ENCODE peak calls at places on chromosomes 1 and 21, in nine cellular contexts. Q is endothelial cell of umbilical vein; J is endothelial cell; Z is left ventricle myocardium inferior; M is Caco-2; D is heart right ventricle; N is endodermal cell; O is B cell; R is CD4-positive, alpha-beta T cell. E is an unnamed sample.

GRCh38 chr1:95095833-95096217 is 21.3 kb upstream of the TLCD4 start:
- DNase-seq in Q (no peak), J (no peak), Z (no peak), M (no peak), D (no peak), N (no peak), O (no peak), R (no peak), E (no peak)

GRCh38 chr1:211726467-211726866 is 51.0 kb upstream of the NEK2 start:
- DNase-seq in Q (no peak), J (no peak), Z (no peak), M (no peak), D (no peak), N (peak), O (no peak), R (no peak), E (no peak)

GRCh38 chr1:193794239-193794638 is 607.8 kb upstream of the B3GALT2 start:
- DNase-seq in Q (no peak), J (no peak), Z (no peak), M (no peak), D (no peak), N (no peak), O (no peak), R (no peak), E (no peak)

GRCh38 chr1:22709891-22710687 is 550 bp upstream of the EPHB2 start:
- DNase-seq in Q (peak), J (peak), Z (peak), M (peak), D (peak), N (peak), O (no peak), R (peak), E (peak)

GRCh38 chr1:184986250-184986649 is 11.9 kb upstream of the NIBAN1 start:
- DNase-seq in Q (peak), J (no peak), Z (no peak), M (peak), D (no peak), N (no peak), O (no peak), R (no peak), E (no peak)

GRCh38 chr1:1080951-1081310 is 6.8 kb upstream of the RNF223 start:
- DNase-seq in Q (no peak), J (no peak), Z (no peak), M (no peak), D (peak), N (peak), O (no peak), R (no peak), E (no peak)

GRCh38 chr1:119506941-119507340 is at the start of gene HSD3B1:
- DNase-seq in Q (no peak), J (no peak), Z (no peak), M (peak), D (no peak), N (no peak), O (no peak), R (no peak), E (no peak)

GRCh38 chr1:220880367-220880680 is 1.1 kb downstream of the HLX start:
- DNase-seq in Q (no peak), J (no peak), Z (no peak), M (no peak), D (no peak), N (no peak), O (no peak), R (no peak), E (no peak)

GRCh38 chr1:6105763-6106162 is 60.1 kb downstream of the KCNAB2 start:
- DNase-seq in Q (no peak), J (no peak), Z (no peak), M (no peak), D (no peak), N (no peak), O (no peak), R (no peak), E (peak)

GRCh38 chr21:42381347-42381984 is 14.4 kb downstream of the TMPRSS3 start:
- DNase-seq in Q (peak), J (peak), Z (no peak), M (peak), D (no peak), N (peak), O (no peak), R (peak), E (peak)

GRCh38 chr1:59017501-59018231 is 233.8 kb upstream of the JUN start:
- DNase-seq in Q (no peak), J (no peak), Z (no peak), M (no peak), D (no peak), N (no peak), O (no peak), R (no peak), E (no peak)

GRCh38 chr1:147247656-147248238 is 5.3 kb downstream of the CHD1L start:
- DNase-seq in Q (no peak), J (no peak), Z (no peak), M (no peak), D (no peak), N (no peak), O (no peak), R (no peak), E (no peak)

GRCh38 chr1:229642376-229642775 is 16.3 kb downstream of the URB2 start:
- DNase-seq in Q (no peak), J (no peak), Z (no peak), M (no peak), D (no peak), N (no peak), O (no peak), R (no peak), E (no peak)

GRCh38 chr1:79353224-79353623 is 346.7 kb upstream of the ADGRL4 start:
- DNase-seq in Q (peak), J (peak), Z (no peak), M (peak), D (peak), N (peak), O (no peak), R (no peak), E (peak)

GRCh38 chr1:167601442-167602380 is 28.3 kb upstream of the RCSD1 start:
- DNase-seq in Q (no peak), J (no peak), Z (peak), M (peak), D (peak), N (no peak), O (peak), R (no peak), E (peak)

GRCh38 chr1:201305815-201306214 is 22.5 kb downstream of the PKP1 start:
- DNase-seq in Q (no peak), J (no peak), Z (no peak), M (no peak), D (no peak), N (no peak), O (no peak), R (no peak), E (no peak)

GRCh38 chr1:3380465-3380864 is 74.0 kb upstream of the ARHGEF16 start:
- DNase-seq in Q (no peak), J (no peak), Z (no peak), M (no peak), D (no peak), N (no peak), O (no peak), R (no peak), E (no peak)

DNA sequence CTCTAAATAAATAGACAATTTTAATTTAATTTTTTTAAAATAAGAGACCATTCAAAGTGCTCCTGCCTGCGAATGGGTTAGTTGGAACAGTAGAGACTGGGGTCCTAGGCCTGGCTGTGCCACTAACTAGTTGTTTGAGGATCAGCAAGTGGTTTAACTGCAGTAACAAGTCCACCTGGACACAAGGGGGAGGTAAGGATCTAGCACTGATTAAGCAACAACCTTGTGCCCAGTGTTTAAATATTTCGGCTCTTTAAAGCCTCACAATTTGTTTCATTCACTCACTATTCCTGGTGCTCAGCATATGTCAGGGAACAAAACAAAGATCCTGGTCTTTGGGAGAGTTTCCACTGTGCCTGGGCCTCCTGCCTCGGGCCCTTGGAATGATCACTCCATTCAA is 1.6 kb upstream of the AGT start:
- DNase-seq in Q (no peak), J (no peak), Z (no peak), M (no peak), D (no peak), N (no peak), O (no peak), R (no peak), E (no peak)
- TF ChIP-seq CTCF in Q (no peak), J (no peak), Z (no peak), M (no peak), D (no peak), N (peak), O (no peak), R (no peak), E (no peak)

GRCh38 chr1:218779341-218779831 is 394.3 kb upstream of the LYPLAL1 start:
- DNase-seq in Q (no peak), J (no peak), Z (no peak), M (no peak), D (no peak), N (no peak), O (no peak), R (no peak), E (no peak)
- TF ChIP-seq CTCF in Q (no peak), J (no peak), Z (no peak), M (no peak), D (no peak), N (no peak), O (no peak), R (no peak), E (no peak)

GRCh38 chr1:102693345-102693744 is 415.0 kb downstream of the COL11A1 start:
- DNase-seq in Q (no peak), J (no peak), Z (no peak), M (no peak), D (no peak), N (no peak), O (no peak), R (no peak), E (no peak)
- TF ChIP-seq CTCF in Q (no peak), J (no peak), Z (no peak), M (no peak), D (no peak), N (no peak), O (no peak), R (no peak), E (no peak)

GRCh38 chr1:87120779-87121178 is 206.3 kb downstream of the HS2ST1 start:
- DNase-seq in Q (no peak), J (no peak), Z (no peak), M (peak), D (no peak), N (peak), O (no peak), R (no peak), E (peak)
- TF ChIP-seq CTCF in Q (peak), J (no peak), Z (no peak), M (no peak), D (no peak), N (peak), O (peak), R (no peak), E (peak)

DNA sequence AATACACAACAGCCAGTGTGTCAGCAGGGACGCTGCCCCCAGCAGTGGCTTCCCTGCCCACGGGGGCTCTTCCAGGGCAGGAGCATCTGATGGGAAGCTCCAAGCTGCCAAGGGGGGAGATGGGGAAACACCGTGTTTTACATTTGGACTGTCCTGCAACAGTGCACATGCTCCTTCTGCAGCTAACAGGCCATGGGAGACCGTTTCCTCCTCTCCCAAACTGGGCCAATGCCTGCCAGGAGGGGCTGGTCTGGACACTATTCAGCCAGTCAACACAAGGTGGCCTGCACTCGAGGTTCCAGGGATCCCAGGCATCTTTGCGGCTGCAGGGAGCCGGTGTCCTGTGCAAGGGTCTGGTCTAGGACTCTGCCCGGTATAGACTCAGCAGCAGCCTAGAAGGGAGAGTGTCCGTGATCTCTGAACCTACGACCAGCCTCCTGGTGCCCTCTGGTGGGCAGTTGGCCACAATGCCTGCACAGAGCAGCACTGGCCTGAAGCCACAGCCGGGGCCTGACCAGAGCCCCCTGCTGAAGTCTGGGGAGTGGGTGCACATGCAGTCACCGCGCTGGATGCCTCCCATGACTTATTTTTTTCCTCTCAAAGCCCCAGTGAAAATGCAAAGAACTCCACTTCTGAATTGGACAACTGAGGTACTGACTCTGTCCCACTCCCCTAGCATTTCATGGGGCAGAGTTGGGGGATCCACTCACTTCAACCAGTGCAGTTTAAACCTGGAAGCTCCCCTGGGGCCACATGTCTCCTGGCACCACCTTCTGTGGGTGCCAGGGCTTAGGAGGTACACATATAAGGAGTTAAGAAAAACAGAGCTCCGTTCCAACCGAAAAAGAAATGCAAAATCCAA is 33.3 kb downstream of the RCC2 start:
- DNase-seq in Q (peak), J (peak), Z (peak), M (peak), D (peak), N (peak), O (peak), R (peak), E (peak)
- TF ChIP-seq CTCF in Q (peak), J (peak), Z (peak), M (peak), D (peak), N (peak), O (peak), R (peak), E (peak)

DNA sequence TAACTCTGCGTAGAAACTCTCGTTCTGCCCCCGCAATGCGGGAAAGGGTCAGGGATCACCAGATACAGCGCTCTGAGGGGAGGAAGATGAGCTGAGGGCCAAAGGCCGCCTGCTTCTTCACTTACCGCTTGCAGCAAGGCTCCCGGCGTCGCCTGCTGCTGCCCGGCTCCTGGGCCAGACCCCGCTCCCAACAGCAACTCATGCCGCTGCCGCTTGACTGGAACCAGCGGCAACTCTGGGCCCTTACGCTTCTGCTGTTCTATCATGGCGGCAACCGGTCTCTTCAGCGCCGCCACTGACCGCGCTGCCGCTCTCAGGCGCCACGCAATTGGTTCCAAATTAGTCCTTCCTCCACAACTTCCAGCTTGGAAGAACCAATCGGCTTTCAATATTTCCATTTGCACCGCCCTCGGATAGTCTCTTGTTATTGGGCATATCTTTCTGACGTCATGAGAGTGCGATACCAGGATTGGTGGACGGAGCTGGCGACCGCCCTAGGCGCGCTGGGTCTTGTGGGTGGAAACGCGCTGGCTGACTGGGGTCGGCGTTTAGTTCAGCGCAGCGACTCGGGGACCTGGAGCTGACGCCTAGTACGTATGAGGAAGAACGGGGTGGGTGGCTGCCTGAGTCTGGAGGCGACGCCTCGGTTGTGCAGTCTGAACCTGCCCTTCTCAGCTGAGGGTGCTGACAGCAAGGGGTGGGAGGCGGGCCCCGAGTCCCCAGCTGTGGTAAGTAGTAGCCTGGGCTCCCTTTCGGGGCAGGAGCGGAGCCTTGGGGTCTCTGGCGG is at the start of the genes SNRNP40 and ZCCHC17:
- DNase-seq in Q (peak), J (peak), Z (peak), M (peak), D (peak), N (peak), O (peak), R (peak), E (peak)
- TF ChIP-seq CTCF in Q (peak), J (no peak), Z (peak), M (no peak), D (peak), N (no peak), O (no peak), R (no peak), E (no peak)

GRCh38 chr1:100359139-100359538 is 6.8 kb downstream of the CDC14A start:
- DNase-seq in Q (no peak), J (no peak), Z (no peak), M (no peak), D (no peak), N (no peak), O (no peak), R (no peak), E (no peak)

GRCh38 chr1:100361249-100362089 is 9.2 kb downstream of the CDC14A start:
- DNase-seq in Q (no peak), J (no peak), Z (no peak), M (no peak), D (no peak), N (no peak), O (no peak), R (no peak), E (no peak)

GRCh38 chr1:100360790-100361232 is 8.5 kb downstream of the CDC14A start:
- DNase-seq in Q (peak), J (no peak), Z (peak), M (no peak), D (peak), N (peak), O (no peak), R (no peak), E (no peak)

GRCh38 chr1:100354971-100355394 is 2.7 kb downstream of the CDC14A start:
- DNase-seq in Q (peak), J (no peak), Z (no peak), M (peak), D (no peak), N (no peak), O (no peak), R (peak), E (peak)

GRCh38 chr1:100358210-100358609 is 5.9 kb downstream of the CDC14A start:
- DNase-seq in Q (peak), J (no peak), Z (no peak), M (no peak), D (no peak), N (no peak), O (no peak), R (no peak), E (peak)
- TF ChIP-seq CTCF in Q (peak), J (peak), Z (peak), M (peak), D (peak), N (peak), O (peak), R (peak), E (peak)

GRCh38 chr21:15552914-15553491 is 176.8 kb upstream of the USP25 start:
- DNase-seq in Q (no peak), J (no peak), Z (no peak), M (no peak), D (no peak), N (no peak), O (no peak), R (no peak), E (no peak)
- TF ChIP-seq CTCF in Q (peak), J (peak), Z (peak), M (peak), D (peak), N (peak), O (peak), R (peak), E (peak)

E was measured in activated CD8-positive, alpha-beta T cell treated with anti-CD3 and anti-CD28 coated beads for 36 hours.